ENCODE peak calls at places on chromosomes 11 and 22, in eight cellular contexts. One of them, this sample, is unnamed.
A peak's percentile ranks its signal among the peaks of the same experiment; 100 is the strongest.

GRCh38 chr22:30890689-30891442 is 77.7 kb downstream of the MORC2 start:
- DNase-seq in thoracic aorta: no peak
- DNase-seq in naive thymus-derived CD4-positive, alpha-beta T cell: no peak
- DNase-seq in HCT116: peak; percentile 10
- DNase-seq in HAP-1: no peak
- DNase-seq in heart left ventricle: peak; percentile 38
- DNase-seq in mammary epithelial cell: peak; percentile 22
- DNase-seq in mucosa of descending colon: peak; percentile 50
- DNase-seq in this sample: peak; percentile 59

GRCh38 chr11:69645801-69646492 is 5.0 kb downstream of the CCND1 start:
- DNase-seq in thoracic aorta: no peak
- DNase-seq in naive thymus-derived CD4-positive, alpha-beta T cell: no peak
- DNase-seq in HCT116: no peak
- DNase-seq in HAP-1: no peak
- DNase-seq in heart left ventricle: no peak
- DNase-seq in mammary epithelial cell: no peak
- DNase-seq in mucosa of descending colon: peak; percentile 47
- DNase-seq in this sample: no peak

GRCh38 chr22:46984751-46985506 is 222.5 kb downstream of the TBC1D22A start:
- DNase-seq in thoracic aorta: no peak
- DNase-seq in naive thymus-derived CD4-positive, alpha-beta T cell: no peak
- DNase-seq in HCT116: peak; percentile 41
- DNase-seq in HAP-1: no peak
- DNase-seq in heart left ventricle: no peak
- DNase-seq in mammary epithelial cell: peak; percentile 69
- DNase-seq in mucosa of descending colon: no peak
- DNase-seq in this sample: no peak

GRCh38 chr11:82398300-82398815 is 335.3 kb downstream of the FAM181B start:
- DNase-seq in thoracic aorta: no peak
- DNase-seq in naive thymus-derived CD4-positive, alpha-beta T cell: no peak
- DNase-seq in HCT116: no peak
- DNase-seq in HAP-1: no peak
- DNase-seq in heart left ventricle: no peak
- DNase-seq in mammary epithelial cell: no peak
- DNase-seq in mucosa of descending colon: no peak
- DNase-seq in this sample: no peak

GRCh38 chr11:77821349-77821851 is 456 bp downstream of the AAMDC start:
- DNase-seq in thoracic aorta: no peak
- DNase-seq in naive thymus-derived CD4-positive, alpha-beta T cell: no peak
- DNase-seq in HCT116: no peak
- DNase-seq in HAP-1: peak; percentile 24
- DNase-seq in heart left ventricle: peak; percentile 30
- DNase-seq in mammary epithelial cell: peak; percentile 33
- DNase-seq in mucosa of descending colon: peak; percentile 54
- DNase-seq in this sample: peak; percentile 12

GRCh38 chr11:27420722-27421572 is 51.6 kb downstream of the LGR4 start:
- DNase-seq in thoracic aorta: no peak
- DNase-seq in naive thymus-derived CD4-positive, alpha-beta T cell: no peak
- DNase-seq in HCT116: no peak
- DNase-seq in HAP-1: no peak
- DNase-seq in heart left ventricle: no peak
- DNase-seq in mammary epithelial cell: no peak
- DNase-seq in mucosa of descending colon: no peak
- DNase-seq in this sample: no peak

GRCh38 chr11:62664405-62665074 is 470 bp downstream of the C11orf98 start:
- DNase-seq in thoracic aorta: no peak
- DNase-seq in naive thymus-derived CD4-positive, alpha-beta T cell: peak; percentile 65
- DNase-seq in HCT116: no peak
- DNase-seq in HAP-1: peak; percentile 60
- DNase-seq in heart left ventricle: no peak
- DNase-seq in mammary epithelial cell: peak; percentile 73
- DNase-seq in mucosa of descending colon: peak; percentile 79
- DNase-seq in this sample: peak; percentile 45

GRCh38 chr11:12017865-12018453 is 9.5 kb upstream of the DKK3 start:
- DNase-seq in thoracic aorta: no peak
- DNase-seq in naive thymus-derived CD4-positive, alpha-beta T cell: no peak
- DNase-seq in HCT116: no peak
- DNase-seq in HAP-1: no peak
- DNase-seq in heart left ventricle: peak; percentile 48
- DNase-seq in mammary epithelial cell: no peak
- DNase-seq in mucosa of descending colon: no peak
- DNase-seq in this sample: no peak

GRCh38 chr22:32849501-32849900 is 48.0 kb downstream of the TIMP3 start:
- DNase-seq in thoracic aorta: no peak
- DNase-seq in naive thymus-derived CD4-positive, alpha-beta T cell: no peak
- DNase-seq in HCT116: no peak
- DNase-seq in HAP-1: no peak
- DNase-seq in heart left ventricle: no peak
- DNase-seq in mammary epithelial cell: no peak
- DNase-seq in mucosa of descending colon: no peak
- DNase-seq in this sample: no peak

GRCh38 chr22:32847067-32847491 is 45.6 kb downstream of the TIMP3 start:
- DNase-seq in thoracic aorta: no peak
- DNase-seq in naive thymus-derived CD4-positive, alpha-beta T cell: no peak
- DNase-seq in HCT116: no peak
- DNase-seq in HAP-1: no peak
- DNase-seq in heart left ventricle: peak; percentile 51
- DNase-seq in mammary epithelial cell: peak; percentile 84
- DNase-seq in mucosa of descending colon: no peak
- DNase-seq in this sample: no peak

GRCh38 chr22:32850591-32851517 is 49.3 kb downstream of the TIMP3 start:
- DNase-seq in thoracic aorta: no peak
- DNase-seq in naive thymus-derived CD4-positive, alpha-beta T cell: no peak
- DNase-seq in HCT116: no peak
- DNase-seq in HAP-1: no peak
- DNase-seq in heart left ventricle: peak; percentile 67
- DNase-seq in mammary epithelial cell: no peak
- DNase-seq in mucosa of descending colon: no peak
- DNase-seq in this sample: no peak

GRCh38 chr22:32850157-32850556 is 48.7 kb downstream of the TIMP3 start:
- DNase-seq in thoracic aorta: no peak
- DNase-seq in naive thymus-derived CD4-positive, alpha-beta T cell: no peak
- DNase-seq in HCT116: no peak
- DNase-seq in HAP-1: no peak
- DNase-seq in heart left ventricle: no peak
- DNase-seq in mammary epithelial cell: no peak
- DNase-seq in mucosa of descending colon: no peak
- DNase-seq in this sample: no peak

DNA sequence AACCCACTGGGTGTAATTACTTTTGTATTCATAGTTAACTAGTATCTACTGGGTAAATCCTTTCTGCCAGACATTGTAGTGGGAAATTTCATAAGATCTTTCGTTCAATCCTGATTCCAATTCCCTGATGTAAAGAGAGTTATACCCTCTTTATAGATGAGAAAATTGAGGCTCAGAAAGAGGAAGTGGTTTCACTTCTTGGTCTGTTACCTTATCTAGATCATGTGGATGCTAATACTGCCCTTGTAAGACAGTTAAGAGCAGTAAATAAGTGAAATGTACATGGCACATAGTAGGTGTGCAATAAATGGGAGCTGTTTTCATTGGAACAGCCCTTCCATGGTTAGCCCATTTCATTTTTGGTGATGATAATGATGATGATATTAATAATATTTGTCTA is 46.7 kb downstream of the TIMP3 start:
- DNase-seq in thoracic aorta: no peak
- DNase-seq in naive thymus-derived CD4-positive, alpha-beta T cell: no peak
- DNase-seq in HCT116: no peak
- DNase-seq in HAP-1: no peak
- DNase-seq in heart left ventricle: no peak
- DNase-seq in mammary epithelial cell: no peak
- DNase-seq in mucosa of descending colon: no peak
- DNase-seq in this sample: no peak
- H3K4me1 ChIP-seq in thoracic aorta: peaks cover 86% of the 10 kb centered on the region
- H3K4me1 ChIP-seq in naive thymus-derived CD4-positive, alpha-beta T cell: no peaks in the 10 kb centered on the region
- H3K4me1 ChIP-seq in HCT116: no peaks in the 10 kb centered on the region
- H3K4me1 ChIP-seq in HAP-1: no peaks in the 10 kb centered on the region
- H3K4me1 ChIP-seq in heart left ventricle: peaks cover 75% of the 10 kb centered on the region
- H3K4me1 ChIP-seq in mammary epithelial cell: peaks cover 24% of the 10 kb centered on the region
- H3K4me1 ChIP-seq in mucosa of descending colon: no peaks in the 10 kb centered on the region
- H3K4me1 ChIP-seq in this sample: peaks cover 10% of the 10 kb centered on the region

GRCh38 chr11:120215634-120216033 is 4.8 kb downstream of the OAF start:
- DNase-seq in thoracic aorta: no peak
- DNase-seq in naive thymus-derived CD4-positive, alpha-beta T cell: no peak
- DNase-seq in HCT116: no peak
- DNase-seq in HAP-1: no peak
- DNase-seq in heart left ventricle: peak; percentile 73
- DNase-seq in mammary epithelial cell: no peak
- DNase-seq in mucosa of descending colon: peak; percentile 56
- DNase-seq in this sample: no peak

GRCh38 chr11:120212259-120212888 is 1.5 kb downstream of the OAF start:
- DNase-seq in thoracic aorta: no peak
- DNase-seq in naive thymus-derived CD4-positive, alpha-beta T cell: no peak
- DNase-seq in HCT116: no peak
- DNase-seq in HAP-1: no peak
- DNase-seq in heart left ventricle: no peak
- DNase-seq in mammary epithelial cell: no peak
- DNase-seq in mucosa of descending colon: peak; percentile 50
- DNase-seq in this sample: no peak

GRCh38 chr11:120216426-120217102 is 5.7 kb downstream of the OAF start:
- DNase-seq in thoracic aorta: no peak
- DNase-seq in naive thymus-derived CD4-positive, alpha-beta T cell: no peak
- DNase-seq in HCT116: no peak
- DNase-seq in HAP-1: no peak
- DNase-seq in heart left ventricle: no peak
- DNase-seq in mammary epithelial cell: no peak
- DNase-seq in mucosa of descending colon: peak; percentile 16
- DNase-seq in this sample: peak; percentile 74

GRCh38 chr11:120212926-120213325 is 2.1 kb downstream of the OAF start:
- DNase-seq in thoracic aorta: no peak
- DNase-seq in naive thymus-derived CD4-positive, alpha-beta T cell: no peak
- DNase-seq in HCT116: no peak
- DNase-seq in HAP-1: no peak
- DNase-seq in heart left ventricle: no peak
- DNase-seq in mammary epithelial cell: no peak
- DNase-seq in mucosa of descending colon: peak; percentile 62
- DNase-seq in this sample: no peak

GRCh38 chr11:120214581-120214980 is 3.7 kb downstream of the OAF start:
- DNase-seq in thoracic aorta: no peak
- DNase-seq in naive thymus-derived CD4-positive, alpha-beta T cell: no peak
- DNase-seq in HCT116: no peak
- DNase-seq in HAP-1: no peak
- DNase-seq in heart left ventricle: no peak
- DNase-seq in mammary epithelial cell: no peak
- DNase-seq in mucosa of descending colon: peak; percentile 16
- DNase-seq in this sample: no peak
- H3K4me1 ChIP-seq in thoracic aorta: peaks cover 32% of the 10 kb centered on the region
- H3K4me1 ChIP-seq in naive thymus-derived CD4-positive, alpha-beta T cell: peaks cover 7% of the 10 kb centered on the region
- H3K4me1 ChIP-seq in HCT116: peaks cover 19% of the 10 kb centered on the region
- H3K4me1 ChIP-seq in HAP-1: peaks cover 7% of the 10 kb centered on the region
- H3K4me1 ChIP-seq in heart left ventricle: peaks cover 26% of the 10 kb centered on the region
- H3K4me1 ChIP-seq in mammary epithelial cell: peaks cover 5% of the 10 kb centered on the region
- H3K4me1 ChIP-seq in mucosa of descending colon: peaks cover 42% of the 10 kb centered on the region
- H3K4me1 ChIP-seq in this sample: peaks cover 29% of the 10 kb centered on the region

GRCh38 chr11:45343988-45344387 is 57.8 kb upstream of the SYT13 start:
- DNase-seq in thoracic aorta: no peak
- DNase-seq in naive thymus-derived CD4-positive, alpha-beta T cell: no peak
- DNase-seq in HCT116: no peak
- DNase-seq in HAP-1: no peak
- DNase-seq in heart left ventricle: no peak
- DNase-seq in mammary epithelial cell: no peak
- DNase-seq in mucosa of descending colon: no peak
- DNase-seq in this sample: no peak

GRCh38 chr11:45347343-45347742 is 61.2 kb upstream of the SYT13 start:
- DNase-seq in thoracic aorta: no peak
- DNase-seq in naive thymus-derived CD4-positive, alpha-beta T cell: no peak
- DNase-seq in HCT116: no peak
- DNase-seq in HAP-1: no peak
- DNase-seq in heart left ventricle: no peak
- DNase-seq in mammary epithelial cell: no peak
- DNase-seq in mucosa of descending colon: no peak
- DNase-seq in this sample: no peak

DNA sequence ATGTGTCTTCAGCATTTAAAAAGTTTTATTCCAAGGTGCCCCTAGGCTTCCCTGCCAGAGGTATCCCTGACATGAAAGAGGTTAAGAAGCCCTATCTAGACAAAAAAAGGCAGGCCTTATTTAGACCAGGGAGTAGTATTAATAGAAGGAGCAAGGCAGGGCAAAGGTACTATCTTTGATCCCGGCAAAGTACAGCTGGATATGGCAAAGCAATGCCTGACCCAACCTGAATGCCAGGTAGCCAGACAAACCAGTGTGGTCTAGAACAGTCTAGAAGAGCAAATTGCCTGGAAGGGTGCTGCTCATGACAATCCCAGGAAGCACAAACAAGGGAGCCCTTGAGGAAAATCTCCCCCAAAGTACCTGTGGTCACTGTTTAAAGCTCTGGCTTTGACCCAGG is 62.6 kb upstream of the SYT13 start:
- DNase-seq in thoracic aorta: no peak
- DNase-seq in naive thymus-derived CD4-positive, alpha-beta T cell: no peak
- DNase-seq in HCT116: no peak
- DNase-seq in HAP-1: no peak
- DNase-seq in heart left ventricle: no peak
- DNase-seq in mammary epithelial cell: no peak
- DNase-seq in mucosa of descending colon: no peak
- DNase-seq in this sample: no peak
- H3K4me1 ChIP-seq in thoracic aorta: no peaks in the 10 kb centered on the region
- H3K4me1 ChIP-seq in naive thymus-derived CD4-positive, alpha-beta T cell: no peaks in the 10 kb centered on the region
- H3K4me1 ChIP-seq in HCT116: no peaks in the 10 kb centered on the region
- H3K4me1 ChIP-seq in HAP-1: peaks cover under 1% of the 10 kb centered on the region
- H3K4me1 ChIP-seq in heart left ventricle: no peaks in the 10 kb centered on the region
- H3K4me1 ChIP-seq in mammary epithelial cell: no peaks in the 10 kb centered on the region
- H3K4me1 ChIP-seq in mucosa of descending colon: no peaks in the 10 kb centered on the region
- H3K4me1 ChIP-seq in this sample: no peaks in the 10 kb centered on the region

GRCh38 chr11:127524618-127525017 is 524.0 kb upstream of the KIRREL3 start:
- DNase-seq in thoracic aorta: no peak
- DNase-seq in naive thymus-derived CD4-positive, alpha-beta T cell: no peak
- DNase-seq in HCT116: no peak
- DNase-seq in HAP-1: no peak
- DNase-seq in heart left ventricle: no peak
- DNase-seq in mammary epithelial cell: no peak
- DNase-seq in mucosa of descending colon: no peak
- DNase-seq in this sample: no peak

DNA sequence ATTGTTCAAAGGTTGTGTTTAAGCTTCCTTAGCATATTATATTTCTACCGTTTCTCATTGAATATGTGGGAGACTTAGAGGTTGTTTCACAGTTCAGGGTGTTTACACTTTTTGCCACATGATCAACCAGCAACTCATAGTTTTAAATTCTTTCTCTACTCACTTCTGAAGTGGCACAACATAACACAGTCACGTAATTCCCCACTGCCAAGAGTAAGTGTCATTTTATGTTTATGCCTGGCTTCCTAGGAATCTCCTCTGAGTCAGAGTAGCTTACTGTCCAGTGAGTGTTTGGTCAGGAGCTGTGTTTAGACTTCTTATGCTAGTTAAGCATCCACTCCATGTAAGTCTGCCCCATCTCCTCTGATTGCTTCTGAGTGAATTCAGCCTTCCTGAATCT is 520.8 kb upstream of the KIRREL3 start:
- DNase-seq in thoracic aorta: no peak
- DNase-seq in naive thymus-derived CD4-positive, alpha-beta T cell: no peak
- DNase-seq in HCT116: no peak
- DNase-seq in HAP-1: no peak
- DNase-seq in heart left ventricle: no peak
- DNase-seq in mammary epithelial cell: peak; percentile 4
- DNase-seq in mucosa of descending colon: no peak
- DNase-seq in this sample: no peak
- H3K4me1 ChIP-seq in thoracic aorta: no peaks in the 10 kb centered on the region
- H3K4me1 ChIP-seq in naive thymus-derived CD4-positive, alpha-beta T cell: no peaks in the 10 kb centered on the region
- H3K4me1 ChIP-seq in HCT116: no peaks in the 10 kb centered on the region
- H3K4me1 ChIP-seq in HAP-1: no peaks in the 10 kb centered on the region
- H3K4me1 ChIP-seq in heart left ventricle: no peaks in the 10 kb centered on the region
- H3K4me1 ChIP-seq in mammary epithelial cell: no peaks in the 10 kb centered on the region
- H3K4me1 ChIP-seq in mucosa of descending colon: no peaks in the 10 kb centered on the region
- H3K4me1 ChIP-seq in this sample: no peaks in the 10 kb centered on the region